ENCODE peak calls at places on chromosomes 2 and 18, in seven cellular contexts. One of them, this sample, is unnamed.

GRCh38 chr18:51255694-51256093 is 58.2 kb upstream of the MEX3C start:
- DNase-seq in right atrium auricular region: no peak
- DNase-seq in fibroblast of lung: no peak
- DNase-seq in H9: no peak
- DNase-seq in tibial nerve: no peak
- DNase-seq in psoas muscle: no peak
- DNase-seq in hepatocyte: no peak
- DNase-seq in this sample: no peak

GRCh38 chr2:135773917-135774316 is 32.3 kb downstream of the UBXN4 start:
- DNase-seq in right atrium auricular region: no peak
- DNase-seq in fibroblast of lung: peak; percentile 50
- DNase-seq in H9: no peak
- DNase-seq in tibial nerve: no peak
- DNase-seq in psoas muscle: no peak
- DNase-seq in hepatocyte: no peak
- DNase-seq in this sample: no peak

GRCh38 chr2:131112477-131113027 is 7.4 kb downstream of the PLEKHB2 start:
- DNase-seq in right atrium auricular region: no peak
- DNase-seq in fibroblast of lung: peak; percentile 26
- DNase-seq in H9: no peak
- DNase-seq in tibial nerve: no peak
- DNase-seq in psoas muscle: no peak
- DNase-seq in hepatocyte: no peak
- DNase-seq in this sample: no peak

GRCh38 chr2:156401863-156402262 is 34.3 kb upstream of the GPD2 start:
- DNase-seq in right atrium auricular region: no peak
- DNase-seq in fibroblast of lung: no peak
- DNase-seq in H9: no peak
- DNase-seq in tibial nerve: no peak
- DNase-seq in psoas muscle: no peak
- DNase-seq in hepatocyte: peak; percentile 30
- DNase-seq in this sample: no peak

GRCh38 chr18:63098014-63098981 is 221.3 kb downstream of the BCL2 start:
- DNase-seq in right atrium auricular region: no peak
- DNase-seq in fibroblast of lung: no peak
- DNase-seq in H9: no peak
- DNase-seq in tibial nerve: no peak
- DNase-seq in psoas muscle: no peak
- DNase-seq in hepatocyte: no peak
- DNase-seq in this sample: no peak

GRCh38 chr2:74474899-74475298 is 2.4 kb upstream of the MRPL53 start:
- DNase-seq in right atrium auricular region: no peak
- DNase-seq in fibroblast of lung: no peak
- DNase-seq in H9: peak; percentile 63
- DNase-seq in tibial nerve: no peak
- DNase-seq in psoas muscle: no peak
- DNase-seq in hepatocyte: peak; percentile 8
- DNase-seq in this sample: no peak

GRCh38 chr18:22694954-22695353 is 238.2 kb upstream of the RBBP8 start:
- DNase-seq in right atrium auricular region: peak; percentile 90
- DNase-seq in fibroblast of lung: peak; percentile 94
- DNase-seq in H9: peak; percentile 61
- DNase-seq in tibial nerve: no peak
- DNase-seq in psoas muscle: peak; percentile 69
- DNase-seq in hepatocyte: peak; percentile 90
- DNase-seq in this sample: peak; percentile 11

GRCh38 chr18:22344908-22345670 is 72.6 kb downstream of the CTAGE1 start:
- DNase-seq in right atrium auricular region: no peak
- DNase-seq in fibroblast of lung: no peak
- DNase-seq in H9: no peak
- DNase-seq in tibial nerve: no peak
- DNase-seq in psoas muscle: no peak
- DNase-seq in hepatocyte: no peak
- DNase-seq in this sample: no peak

GRCh38 chr18:58578321-58578720 is 50.6 kb downstream of the ALPK2 start:
- DNase-seq in right atrium auricular region: no peak
- DNase-seq in fibroblast of lung: peak; percentile 67
- DNase-seq in H9: no peak
- DNase-seq in tibial nerve: no peak
- DNase-seq in psoas muscle: no peak
- DNase-seq in hepatocyte: no peak
- DNase-seq in this sample: no peak

GRCh38 chr2:23381084-23381483 is 3.9 kb upstream of the KLHL29 start:
- DNase-seq in right atrium auricular region: peak; percentile 76
- DNase-seq in fibroblast of lung: peak; percentile 68
- DNase-seq in H9: no peak
- DNase-seq in tibial nerve: no peak
- DNase-seq in psoas muscle: peak; percentile 61
- DNase-seq in hepatocyte: no peak
- DNase-seq in this sample: peak; percentile 65

GRCh38 chr2:220270506-220271070 is 643.2 kb downstream of the SLC4A3 start:
- DNase-seq in right atrium auricular region: no peak
- DNase-seq in fibroblast of lung: no peak
- DNase-seq in H9: no peak
- DNase-seq in tibial nerve: no peak
- DNase-seq in psoas muscle: no peak
- DNase-seq in hepatocyte: no peak
- DNase-seq in this sample: no peak

GRCh38 chr2:186460465-186460864 is 25.6 kb upstream of the ZC3H15 start:
- DNase-seq in right atrium auricular region: no peak
- DNase-seq in fibroblast of lung: peak; percentile 29
- DNase-seq in H9: no peak
- DNase-seq in tibial nerve: no peak
- DNase-seq in psoas muscle: no peak
- DNase-seq in hepatocyte: peak; percentile 44
- DNase-seq in this sample: no peak

GRCh38 chr2:58973831-58974281 is 732.7 kb upstream of the FANCL start:
- DNase-seq in right atrium auricular region: no peak
- DNase-seq in fibroblast of lung: no peak
- DNase-seq in H9: peak; percentile 55
- DNase-seq in tibial nerve: no peak
- DNase-seq in psoas muscle: no peak
- DNase-seq in hepatocyte: peak; percentile 20
- DNase-seq in this sample: peak; percentile 27

GRCh38 chr2:73374243-73374642 is 11.4 kb upstream of the ALMS1 start:
- DNase-seq in right atrium auricular region: no peak
- DNase-seq in fibroblast of lung: no peak
- DNase-seq in H9: no peak
- DNase-seq in tibial nerve: no peak
- DNase-seq in psoas muscle: no peak
- DNase-seq in hepatocyte: no peak
- DNase-seq in this sample: no peak

GRCh38 chr18:76941284-76941683 is 118.9 kb downstream of the ZNF236 start:
- DNase-seq in right atrium auricular region: no peak
- DNase-seq in fibroblast of lung: no peak
- DNase-seq in H9: no peak
- DNase-seq in tibial nerve: no peak
- DNase-seq in psoas muscle: no peak
- DNase-seq in hepatocyte: no peak
- DNase-seq in this sample: no peak

GRCh38 chr2:176161817-176162626 is 4.9 kb downstream of the HOXD3 start:
- DNase-seq in right atrium auricular region: no peak
- DNase-seq in fibroblast of lung: no peak
- DNase-seq in H9: no peak
- DNase-seq in tibial nerve: no peak
- DNase-seq in psoas muscle: no peak
- DNase-seq in hepatocyte: no peak
- DNase-seq in this sample: no peak

GRCh38 chr18:74694436-74694835 is 96.8 kb downstream of the ZNF407 start:
- DNase-seq in right atrium auricular region: no peak
- DNase-seq in fibroblast of lung: no peak
- DNase-seq in H9: no peak
- DNase-seq in tibial nerve: no peak
- DNase-seq in psoas muscle: no peak
- DNase-seq in hepatocyte: no peak
- DNase-seq in this sample: no peak

GRCh38 chr2:47501374-47502200 is 98.6 kb downstream of the MSH2 start:
- DNase-seq in right atrium auricular region: no peak
- DNase-seq in fibroblast of lung: no peak
- DNase-seq in H9: no peak
- DNase-seq in tibial nerve: no peak
- DNase-seq in psoas muscle: no peak
- DNase-seq in hepatocyte: no peak
- DNase-seq in this sample: no peak

GRCh38 chr2:140585016-140585415 is 1545.8 kb downstream of the LRP1B start:
- DNase-seq in right atrium auricular region: no peak
- DNase-seq in fibroblast of lung: peak; percentile 37
- DNase-seq in H9: no peak
- DNase-seq in tibial nerve: no peak
- DNase-seq in psoas muscle: no peak
- DNase-seq in hepatocyte: no peak
- DNase-seq in this sample: no peak

GRCh38 chr2:140589696-140590095 is 1541.1 kb downstream of the LRP1B start:
- DNase-seq in right atrium auricular region: no peak
- DNase-seq in fibroblast of lung: peak; percentile 18
- DNase-seq in H9: no peak
- DNase-seq in tibial nerve: no peak
- DNase-seq in psoas muscle: no peak
- DNase-seq in hepatocyte: no peak
- DNase-seq in this sample: no peak

GRCh38 chr2:140589273-140589672 is 1541.5 kb downstream of the LRP1B start:
- DNase-seq in right atrium auricular region: no peak
- DNase-seq in fibroblast of lung: peak; percentile 10
- DNase-seq in H9: no peak
- DNase-seq in tibial nerve: no peak
- DNase-seq in psoas muscle: no peak
- DNase-seq in hepatocyte: no peak
- DNase-seq in this sample: no peak

GRCh38 chr2:140580799-140581198 is 1550.0 kb downstream of the LRP1B start:
- DNase-seq in right atrium auricular region: no peak
- DNase-seq in fibroblast of lung: peak; percentile 42
- DNase-seq in H9: no peak
- DNase-seq in tibial nerve: no peak
- DNase-seq in psoas muscle: no peak
- DNase-seq in hepatocyte: peak; percentile 28
- DNase-seq in this sample: no peak

GRCh38 chr2:140586379-140586778 is 1544.4 kb downstream of the LRP1B start:
- DNase-seq in right atrium auricular region: no peak
- DNase-seq in fibroblast of lung: peak; percentile 8
- DNase-seq in H9: peak; percentile 76
- DNase-seq in tibial nerve: no peak
- DNase-seq in psoas muscle: no peak
- DNase-seq in hepatocyte: peak; percentile 39
- DNase-seq in this sample: no peak
- TF ChIP-seq CTCF in right atrium auricular region: no peak
- TF ChIP-seq CTCF in fibroblast of lung: peak; percentile 29
- TF ChIP-seq CTCF in H9: peak; percentile 73
- TF ChIP-seq CTCF in tibial nerve: peak; percentile 14
- TF ChIP-seq CTCF in psoas muscle: no peak
- TF ChIP-seq CTCF in hepatocyte: peak; percentile 35
- TF ChIP-seq CTCF in this sample: no peak

DNA sequence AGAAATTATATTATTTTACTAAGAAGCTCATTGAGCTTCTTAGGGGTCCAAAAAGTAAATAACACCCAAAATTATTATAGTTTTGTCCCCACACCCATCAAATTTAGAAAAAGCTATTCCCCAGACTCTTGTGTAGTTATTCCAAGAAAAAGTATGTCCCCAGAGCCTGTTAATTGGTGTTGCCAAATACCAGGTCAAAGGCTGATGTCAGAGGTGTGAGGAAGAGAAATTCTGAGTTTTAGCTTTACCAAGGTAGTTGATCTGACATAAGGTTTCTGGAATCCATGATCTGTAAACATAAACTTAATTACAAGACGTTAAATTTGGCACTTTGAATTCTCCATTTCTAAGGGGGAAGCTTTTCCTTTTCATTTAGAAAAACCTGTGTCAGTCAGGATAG is 29.3 kb upstream of the PSME4 start:
- DNase-seq in right atrium auricular region: no peak
- DNase-seq in fibroblast of lung: no peak
- DNase-seq in H9: no peak
- DNase-seq in tibial nerve: no peak
- DNase-seq in psoas muscle: no peak
- DNase-seq in hepatocyte: no peak
- DNase-seq in this sample: no peak
- H3K4me1 ChIP-seq in right atrium auricular region: no peaks in the 10 kb centered on the region
- H3K4me1 ChIP-seq in fibroblast of lung: no peaks in the 10 kb centered on the region
- H3K4me1 ChIP-seq in H9: no peaks in the 10 kb centered on the region
- H3K4me1 ChIP-seq in tibial nerve: no peaks in the 10 kb centered on the region
- H3K4me1 ChIP-seq in psoas muscle: no peaks in the 10 kb centered on the region
- H3K4me1 ChIP-seq in hepatocyte: no peaks in the 10 kb centered on the region
- H3K4me1 ChIP-seq in this sample: no peaks in the 10 kb centered on the region

GRCh38 chr2:223759569-223760430 is 77.6 kb downstream of the AP1S3 start:
- DNase-seq in right atrium auricular region: no peak
- DNase-seq in fibroblast of lung: peak; percentile 33
- DNase-seq in H9: no peak
- DNase-seq in tibial nerve: no peak
- DNase-seq in psoas muscle: no peak
- DNase-seq in hepatocyte: peak; percentile 75
- DNase-seq in this sample: peak; percentile 29

GRCh38 chr2:223762853-223763252 is 74.5 kb downstream of the AP1S3 start:
- DNase-seq in right atrium auricular region: no peak
- DNase-seq in fibroblast of lung: peak; percentile 24
- DNase-seq in H9: no peak
- DNase-seq in tibial nerve: no peak
- DNase-seq in psoas muscle: no peak
- DNase-seq in hepatocyte: peak; percentile 33
- DNase-seq in this sample: peak; percentile 62

GRCh38 chr2:223764796-223765195 is 72.6 kb downstream of the AP1S3 start:
- DNase-seq in right atrium auricular region: no peak
- DNase-seq in fibroblast of lung: no peak
- DNase-seq in H9: no peak
- DNase-seq in tibial nerve: no peak
- DNase-seq in psoas muscle: no peak
- DNase-seq in hepatocyte: no peak
- DNase-seq in this sample: no peak

GRCh38 chr2:223758131-223758840 is 79.1 kb downstream of the AP1S3 start:
- DNase-seq in right atrium auricular region: no peak
- DNase-seq in fibroblast of lung: no peak
- DNase-seq in H9: no peak
- DNase-seq in tibial nerve: no peak
- DNase-seq in psoas muscle: no peak
- DNase-seq in hepatocyte: no peak
- DNase-seq in this sample: no peak

GRCh38 chr2:223760838-223761502 is 76.4 kb downstream of the AP1S3 start:
- DNase-seq in right atrium auricular region: no peak
- DNase-seq in fibroblast of lung: peak; percentile 77
- DNase-seq in H9: peak; percentile 47
- DNase-seq in tibial nerve: no peak
- DNase-seq in psoas muscle: no peak
- DNase-seq in hepatocyte: peak; percentile 64
- DNase-seq in this sample: peak; percentile 90
- TF ChIP-seq CTCF in right atrium auricular region: no peak
- TF ChIP-seq CTCF in fibroblast of lung: no peak
- TF ChIP-seq CTCF in H9: peak; percentile 61
- TF ChIP-seq CTCF in tibial nerve: no peak
- TF ChIP-seq CTCF in psoas muscle: no peak
- TF ChIP-seq CTCF in hepatocyte: no peak
- TF ChIP-seq CTCF in this sample: no peak

DNA sequence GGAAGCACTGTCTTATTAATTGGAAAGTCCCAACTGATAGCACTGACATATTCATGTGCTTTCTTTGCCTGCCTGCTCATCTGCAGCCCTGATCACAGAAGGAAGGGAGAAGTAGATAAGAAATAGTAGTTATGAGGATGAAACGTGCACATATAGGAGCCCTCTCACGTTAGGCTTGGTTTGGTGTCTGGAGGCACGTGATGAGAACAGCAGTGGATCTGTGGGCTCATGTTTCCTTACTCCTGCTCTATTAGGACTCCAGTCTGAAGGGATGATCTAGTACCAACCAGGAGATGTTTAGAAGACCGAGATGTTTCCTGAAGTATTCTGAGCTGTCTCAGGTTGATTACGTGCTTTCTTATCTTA is 84.9 kb downstream of the MAP4K4 start:
- DNase-seq in right atrium auricular region: no peak
- DNase-seq in fibroblast of lung: no peak
- DNase-seq in H9: no peak
- DNase-seq in tibial nerve: no peak
- DNase-seq in psoas muscle: no peak
- DNase-seq in hepatocyte: no peak
- DNase-seq in this sample: no peak
- H3K4me1 ChIP-seq in right atrium auricular region: no peaks in the 10 kb centered on the region
- H3K4me1 ChIP-seq in fibroblast of lung: peaks cover 3% of the 10 kb centered on the region
- H3K4me1 ChIP-seq in H9: peaks cover 19% of the 10 kb centered on the region
- H3K4me1 ChIP-seq in tibial nerve: no peaks in the 10 kb centered on the region
- H3K4me1 ChIP-seq in psoas muscle: peaks cover 52% of the 10 kb centered on the region
- H3K4me1 ChIP-seq in hepatocyte: peaks cover 23% of the 10 kb centered on the region
- H3K4me1 ChIP-seq in this sample: no peaks in the 10 kb centered on the region